ENCODE peak calls at places on chromosomes 2 and 18, in ten cellular contexts. K, X, S, R, A, T, L, Z, M and E are unnamed samples.

GRCh38 chr2:99079226-99079625 is 62.3 kb upstream of the C2orf15 start:
- DNase-seq in K (no peak), X (no peak), S (no peak), R (no peak), A (peak; percentile 57), T (no peak), L (peak; percentile 6), Z (no peak), M (no peak), E (no peak)

GRCh38 chr2:160295519-160296231 is 95.6 kb upstream of the ITGB6 start:
- DNase-seq in K (no peak), X (no peak), S (no peak), R (no peak), A (no peak), T (no peak), L (no peak), Z (no peak), M (no peak), E (no peak)

GRCh38 chr2:218125095-218125494 is 733 bp upstream of the CXCR2 start:
- DNase-seq in K (peak; percentile 4), X (no peak), S (no peak), R (no peak), A (no peak), T (no peak), L (no peak), Z (no peak), M (no peak), E (no peak)

GRCh38 chr18:68449292-68449691 is 265.6 kb downstream of the TMX3 start:
- DNase-seq in K (peak; percentile 86), X (no peak), S (no peak), R (no peak), A (no peak), T (no peak), L (peak; percentile 74), Z (no peak), M (no peak), E (no peak)

GRCh38 chr2:63843093-63843492 is 1.4 kb downstream of the UGP2 start:
- DNase-seq in K (no peak), X (no peak), S (no peak), R (no peak), A (no peak), T (no peak), L (no peak), Z (no peak), M (no peak), E (no peak)

GRCh38 chr2:168363382-168364092 is 92.5 kb upstream of the CERS6 start:
- DNase-seq in K (no peak), X (no peak), S (no peak), R (no peak), A (no peak), T (no peak), L (no peak), Z (no peak), M (no peak), E (no peak)

GRCh38 chr2:200305797-200306718 is at the start of gene SPATS2L:
- DNase-seq in K (peak; percentile 86), X (peak; percentile 84), S (peak; percentile 74), R (peak; percentile 88), A (peak; percentile 65), T (peak; percentile 94), L (peak; percentile 84), Z (peak; percentile 87), M (peak; percentile 86), E (peak; percentile 22)

GRCh38 chr2:101223814-101224231 is 28.9 kb upstream of the CNOT11 start:
- DNase-seq in K (no peak), X (no peak), S (no peak), R (no peak), A (no peak), T (no peak), L (no peak), Z (no peak), M (peak; percentile 94), E (peak; percentile 86)

GRCh38 chr2:77552956-77553355 is 30.8 kb upstream of the LRRTM4 start:
- DNase-seq in K (no peak), X (no peak), S (no peak), R (no peak), A (no peak), T (no peak), L (no peak), Z (no peak), M (no peak), E (no peak)

GRCh38 chr18:48031011-48031480 is 100.6 kb upstream of the SMAD2 start:
- DNase-seq in K (peak; percentile 34), X (no peak), S (peak; percentile 63), R (no peak), A (peak; percentile 67), T (peak; percentile 41), L (peak; percentile 59), Z (peak; percentile 63), M (peak; percentile 27), E (no peak)

GRCh38 chr2:191319181-191319580 is 74.0 kb downstream of the MYO1B start:
- DNase-seq in K (peak; percentile 78), X (no peak), S (no peak), R (no peak), A (peak; percentile 87), T (no peak), L (peak; percentile 77), Z (peak; percentile 24), M (no peak), E (no peak)

GRCh38 chr2:241317391-241317790 is 1.7 kb downstream of the SEPTIN2 start:
- DNase-seq in K (no peak), X (no peak), S (no peak), R (no peak), A (no peak), T (no peak), L (no peak), Z (no peak), M (no peak), E (no peak)

GRCh38 chr2:207260947-207261346 is 95.2 kb upstream of the KLF7 start:
- DNase-seq in K (peak; percentile 84), X (no peak), S (no peak), R (no peak), A (peak; percentile 50), T (no peak), L (peak; percentile 31), Z (no peak), M (no peak), E (no peak)

GRCh38 chr18:49672853-49673252 is 111.0 kb downstream of the LIPG start:
- DNase-seq in K (no peak), X (no peak), S (no peak), R (no peak), A (no peak), T (no peak), L (no peak), Z (no peak), M (no peak), E (no peak)

GRCh38 chr18:49667462-49667861 is 105.6 kb downstream of the LIPG start:
- DNase-seq in K (no peak), X (no peak), S (no peak), R (no peak), A (no peak), T (no peak), L (no peak), Z (no peak), M (no peak), E (no peak)

GRCh38 chr18:49669403-49669802 is 107.5 kb downstream of the LIPG start:
- DNase-seq in K (no peak), X (no peak), S (no peak), R (no peak), A (peak; percentile 91), T (no peak), L (no peak), Z (no peak), M (no peak), E (no peak)

GRCh38 chr18:49666045-49666444 is 104.2 kb downstream of the LIPG start:
- DNase-seq in K (peak; percentile 48), X (no peak), S (no peak), R (no peak), A (peak; percentile 52), T (no peak), L (no peak), Z (no peak), M (no peak), E (no peak)

GRCh38 chr18:49668583-49669290 is 106.9 kb downstream of the LIPG start:
- DNase-seq in K (no peak), X (peak; percentile 55), S (peak; percentile 38), R (no peak), A (peak; percentile 13), T (no peak), L (no peak), Z (no peak), M (no peak), E (no peak)
- TF ChIP-seq CTCF in K (no peak), X (no peak), S (no peak), R (no peak), A (no peak), T (no peak), L (no peak), Z (no peak), M (no peak), E (no peak)

GRCh38 chr2:118146315-118147283 is 58.3 kb downstream of the INSIG2 start:
- DNase-seq in K (no peak), X (no peak), S (no peak), R (no peak), A (no peak), T (no peak), L (no peak), Z (no peak), M (no peak), E (no peak)
- H3K4me3 ChIP-seq in K (no peak overlapping the region), X (no peak overlapping the region), S (no peak overlapping the region), R (no peak overlapping the region), A (no peak overlapping the region), T (no peak overlapping the region), L (no peak overlapping the region), Z (no peak overlapping the region), M (no peak overlapping the region), E (no peak overlapping the region)

DNA sequence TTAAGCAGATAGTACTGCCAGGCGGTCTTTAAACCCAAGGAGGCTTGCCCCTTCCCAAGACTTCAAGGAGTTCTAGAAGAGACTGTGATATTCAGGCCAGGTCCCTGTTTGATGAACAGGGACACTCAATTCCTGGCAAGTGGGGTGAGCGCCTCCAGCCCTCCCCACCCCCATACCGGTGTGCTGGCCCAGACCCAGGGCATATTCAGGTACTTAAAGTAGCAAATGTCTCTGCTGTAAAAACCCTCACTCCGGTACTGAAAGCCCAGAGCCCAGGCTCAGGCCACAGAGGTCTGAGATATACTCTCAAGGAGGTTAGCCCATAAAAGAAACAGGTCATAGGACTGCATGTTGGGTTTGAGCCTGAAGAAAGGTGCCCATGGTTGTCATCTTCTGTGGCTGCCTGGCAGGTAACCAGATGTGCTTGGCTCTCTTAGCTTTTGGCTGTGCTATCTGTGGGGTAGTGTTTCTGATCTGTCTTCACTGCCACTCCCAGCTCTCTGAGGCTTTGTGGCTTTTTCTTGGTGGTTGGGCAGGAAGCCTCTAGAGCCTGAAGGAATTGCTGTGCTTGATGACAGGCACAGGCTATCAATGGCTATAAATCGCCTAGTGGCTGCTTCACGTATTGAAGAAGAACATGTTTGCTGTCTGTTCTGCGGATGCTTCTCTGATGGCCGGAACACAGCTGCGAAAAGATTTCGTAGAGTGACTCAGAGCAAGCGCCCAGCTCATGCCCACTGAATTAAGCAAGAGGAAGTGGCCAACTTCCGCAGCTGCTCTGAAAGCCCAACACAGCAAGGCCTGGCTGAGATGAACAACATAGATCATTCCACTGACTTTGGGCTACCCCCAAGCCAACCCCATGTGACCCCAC is 63.3 kb upstream of the ALPP start:
- DNase-seq in K (peak; percentile 30), X (peak; percentile 73), S (peak; percentile 45), R (peak; percentile 87), A (peak; percentile 93), T (no peak), L (peak; percentile 31), Z (no peak), M (peak; percentile 87), E (peak; percentile 44)
- TF ChIP-seq CTCF in K (no peak), X (no peak), S (no peak), R (peak; percentile 51), A (peak; percentile 47), T (no peak), L (no peak), Z (no peak), M (peak; percentile 28), E (peak; percentile 54)

GRCh38 chr2:42169869-42170465 is 814 bp downstream of the EML4 start:
- DNase-seq in K (peak; percentile 15), X (no peak), S (no peak), R (no peak), A (no peak), T (no peak), L (no peak), Z (no peak), M (peak; percentile 57), E (peak; percentile 27)
- H3K4me3 ChIP-seq in K (peak overlapping the region; percentile 92), X (peak overlapping the region; percentile 78), S (peak overlapping the region; percentile 73), R (peak overlapping the region; percentile 94), A (peak overlapping the region; percentile 89), T (peak overlapping the region; percentile 89), L (peak overlapping the region; percentile 82), Z (peak overlapping the region; percentile 71), M (peak overlapping the region; percentile 100), E (peak overlapping the region; percentile 74)